ENCODE peak calls at places on chromosome 17, in seven cellular contexts. X is astrocyte, P is prostate gland, G is left lung, R is MM.1S, U is sigmoid colon, B is neural progenitor cell. T is an unnamed sample.

GRCh38 chr17:48048321-48049140 is at the start of gene NFE2L1:
- DNase-seq in X (peak; percentile 84), P (peak; percentile 74), G (peak; percentile 95), R (peak; percentile 82), U (peak; percentile 97), B (no peak), T (peak; percentile 97)

GRCh38 chr17:72392056-72393010 is 271.5 kb downstream of the SOX9 start:
- DNase-seq in X (peak; percentile 75), P (no peak), G (no peak), R (peak; percentile 24), U (no peak), B (no peak), T (no peak)

GRCh38 chr17:50916026-50916707 is 50.0 kb upstream of the TOB1 start:
- DNase-seq in X (no peak), P (no peak), G (no peak), R (no peak), U (no peak), B (no peak), T (peak; percentile 11)

GRCh38 chr17:9647014-9647413 is 1.7 kb downstream of the USP43 start:
- DNase-seq in X (no peak), P (peak; percentile 31), G (no peak), R (no peak), U (no peak), B (peak; percentile 54), T (no peak)

GRCh38 chr17:83062011-83062817 is 17.2 kb upstream of the METRNL start:
- DNase-seq in X (no peak), P (no peak), G (peak; percentile 55), R (no peak), U (peak; percentile 57), B (no peak), T (peak; percentile 45)

GRCh38 chr17:81727324-81728031 is 15.4 kb downstream of the SLC25A10 start:
- DNase-seq in X (no peak), P (peak; percentile 79), G (no peak), R (no peak), U (no peak), B (no peak), T (peak; percentile 84)

GRCh38 chr17:45705123-45706009 is 78.8 kb upstream of the CRHR1 start:
- DNase-seq in X (peak; percentile 43), P (peak; percentile 5), G (no peak), R (no peak), U (no peak), B (no peak), T (no peak)

GRCh38 chr17:72370819-72371218 is 250.0 kb downstream of the SOX9 start:
- DNase-seq in X (peak; percentile 74), P (no peak), G (no peak), R (no peak), U (no peak), B (no peak), T (no peak)

GRCh38 chr17:2637422-2637821 is 44.0 kb downstream of the PAFAH1B1 start:
- DNase-seq in X (no peak), P (no peak), G (no peak), R (no peak), U (no peak), B (no peak), T (no peak)

GRCh38 chr17:82161216-82161615 is 51.4 kb downstream of the CCDC57 start:
- DNase-seq in X (no peak), P (no peak), G (no peak), R (no peak), U (no peak), B (no peak), T (no peak)

GRCh38 chr17:83064021-83064731 is 15.2 kb upstream of the METRNL start:
- DNase-seq in X (no peak), P (no peak), G (no peak), R (no peak), U (peak; percentile 58), B (no peak), T (peak; percentile 49)

GRCh38 chr17:38464723-38465419 is 36.6 kb downstream of the ARHGAP23 start:
- DNase-seq in X (peak; percentile 91), P (peak; percentile 70), G (peak; percentile 85), R (no peak), U (peak; percentile 97), B (peak; percentile 55), T (peak; percentile 55)

GRCh38 chr17:82917656-82918345 is 78.0 kb upstream of the ZNF750 start:
- DNase-seq in X (no peak), P (no peak), G (peak; percentile 69), R (no peak), U (no peak), B (peak; percentile 30), T (no peak)

GRCh38 chr17:17126131-17127110 is 79.7 kb downstream of the PLD6 start:
- DNase-seq in X (no peak), P (no peak), G (peak; percentile 56), R (no peak), U (no peak), B (no peak), T (no peak)

GRCh38 chr17:19022747-19023146 is 18.2 kb upstream of the FAM83G start:
- DNase-seq in X (no peak), P (no peak), G (peak; percentile 59), R (no peak), U (no peak), B (no peak), T (no peak)

GRCh38 chr17:32586666-32587065 is 99.9 kb downstream of the CDK5R1 start:
- DNase-seq in X (no peak), P (no peak), G (no peak), R (no peak), U (no peak), B (no peak), T (no peak)

GRCh38 chr17:79842656-79843474 is 3.6 kb upstream of the CBX4 start:
- DNase-seq in X (no peak), P (no peak), G (no peak), R (no peak), U (no peak), B (peak; percentile 63), T (no peak)

GRCh38 chr17:4599505-4600281 is 15.4 kb downstream of the SMTNL2 start:
- DNase-seq in X (no peak), P (no peak), G (peak; percentile 78), R (no peak), U (peak; percentile 75), B (peak; percentile 70), T (no peak)

GRCh38 chr17:40060887-40061480 is 1.8 kb upstream of the THRA start:
- DNase-seq in X (no peak), P (no peak), G (no peak), R (no peak), U (no peak), B (no peak), T (no peak)

GRCh38 chr17:37488009-37488604 is 1.6 kb upstream of the DUSP14 start:
- DNase-seq in X (peak; percentile 98), P (peak; percentile 44), G (no peak), R (peak; percentile 31), U (no peak), B (peak; percentile 45), T (no peak)

GRCh38 chr17:82060001-82060380 is 5.6 kb downstream of the DUS1L start:
- DNase-seq in X (no peak), P (no peak), G (peak; percentile 63), R (no peak), U (no peak), B (no peak), T (peak; percentile 37)

GRCh38 chr17:71396711-71397110 is 724.1 kb upstream of the SOX9 start:
- DNase-seq in X (no peak), P (no peak), G (no peak), R (no peak), U (no peak), B (no peak), T (no peak)

DNA sequence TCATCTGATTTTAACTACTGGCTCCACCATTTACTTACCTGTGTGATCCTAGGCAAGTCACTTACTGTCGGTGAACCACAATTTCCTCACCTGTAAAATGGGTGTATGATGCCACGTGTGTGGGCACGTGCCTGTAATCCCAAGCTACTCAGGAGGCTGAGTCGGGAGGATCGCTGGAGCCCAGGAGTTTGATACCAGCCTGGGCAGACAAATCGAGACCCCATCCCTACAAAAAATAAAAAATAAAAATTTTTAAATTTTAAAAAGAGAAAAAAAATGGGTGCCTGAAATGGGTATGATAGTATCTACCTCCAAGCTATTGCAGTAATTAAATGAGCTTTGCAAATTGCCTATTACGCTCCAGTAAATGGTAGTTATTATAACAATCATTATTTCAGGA is 225.3 kb downstream of the CCDC182 start:
- DNase-seq in X (no peak), P (no peak), G (no peak), R (no peak), U (no peak), B (no peak), T (no peak)
- H3K4me1 ChIP-seq in X (peaks cover 30% of the 10 kb centered on the region), P (no peaks in the 10 kb centered on the region), G (no peaks in the 10 kb centered on the region), R (no peaks in the 10 kb centered on the region), U (no peaks in the 10 kb centered on the region), B (peaks cover 47% of the 10 kb centered on the region), T (no peaks in the 10 kb centered on the region)

GRCh38 chr17:57622886-57623433 is 122.1 kb downstream of the CCDC182 start:
- DNase-seq in X (peak; percentile 81), P (no peak), G (no peak), R (no peak), U (no peak), B (no peak), T (no peak)
- H3K4me1 ChIP-seq in X (peaks cover 30% of the 10 kb centered on the region), P (no peaks in the 10 kb centered on the region), G (peaks cover 23% of the 10 kb centered on the region), R (no peaks in the 10 kb centered on the region), U (peaks cover 4% of the 10 kb centered on the region), B (peaks cover 5% of the 10 kb centered on the region), T (no peaks in the 10 kb centered on the region)

DNA sequence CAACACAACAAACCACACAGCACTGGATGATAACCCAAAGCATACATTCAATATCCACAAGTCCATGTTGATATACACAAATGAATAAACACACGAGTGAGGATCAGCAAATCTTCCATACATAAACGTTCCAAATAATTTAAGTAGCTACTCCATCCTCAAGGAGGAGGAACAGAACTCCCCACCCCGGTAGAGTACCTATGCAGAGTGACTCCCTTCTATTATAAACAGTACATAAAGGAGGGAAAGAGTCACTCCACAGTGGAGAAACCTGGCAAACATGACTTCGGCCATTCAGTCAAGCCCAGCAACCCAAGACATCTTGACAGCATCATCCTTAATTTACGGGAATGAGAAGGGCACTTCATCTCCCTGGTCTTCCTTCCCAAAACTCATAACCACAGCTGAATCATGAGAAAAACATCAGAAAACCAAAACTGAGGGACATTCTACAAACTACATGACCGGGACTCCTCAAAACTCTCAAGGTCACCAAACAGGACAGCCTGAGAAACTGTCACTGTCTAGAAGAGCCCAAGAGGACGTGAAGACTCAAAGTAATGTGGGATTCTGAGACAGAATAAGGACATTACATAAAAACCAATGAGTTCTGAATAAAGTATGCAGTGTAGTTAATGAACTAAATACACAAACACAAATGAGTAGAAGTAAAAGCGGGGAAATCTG is 5.6 kb downstream of the USP22 start:
- DNase-seq in X (no peak), P (no peak), G (no peak), R (no peak), U (no peak), B (no peak), T (no peak)
- H3K4me1 ChIP-seq in X (peaks cover 60% of the 10 kb centered on the region), P (peaks cover 13% of the 10 kb centered on the region), G (peaks cover 89% of the 10 kb centered on the region), R (peaks cover 50% of the 10 kb centered on the region), U (peaks cover 90% of the 10 kb centered on the region), B (peaks cover 16% of the 10 kb centered on the region), T (no peaks in the 10 kb centered on the region)

GRCh38 chr17:43839670-43840101 is 6.7 kb upstream of the MPP3 start:
- DNase-seq in X (no peak), P (peak; percentile 33), G (no peak), R (no peak), U (no peak), B (no peak), T (peak; percentile 77)
- H3K4me1 ChIP-seq in X (no peaks in the 10 kb centered on the region), P (no peaks in the 10 kb centered on the region), G (peaks cover 8% of the 10 kb centered on the region), R (no peaks in the 10 kb centered on the region), U (no peaks in the 10 kb centered on the region), B (no peaks in the 10 kb centered on the region), T (no peaks in the 10 kb centered on the region)

DNA sequence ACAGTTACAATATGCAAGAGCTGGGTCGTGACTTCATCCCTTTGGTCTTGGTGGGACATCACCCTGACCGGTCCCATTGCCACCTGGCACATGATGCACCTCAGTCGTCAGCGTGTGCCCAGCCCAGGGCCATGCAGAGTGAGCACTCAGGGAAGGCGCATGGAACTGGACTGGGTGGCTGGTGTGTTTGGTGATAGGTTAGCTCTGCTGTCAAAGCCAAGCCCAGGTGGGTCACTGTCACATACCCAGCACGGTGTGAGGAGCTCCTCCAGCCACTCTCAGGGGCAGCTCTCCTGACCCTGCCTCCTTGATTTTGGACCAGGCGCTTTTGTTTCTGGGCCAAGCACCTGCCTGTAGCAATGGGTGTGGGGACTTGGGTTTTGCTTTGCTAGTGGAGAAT is 180.9 kb downstream of the RAB11FIP4 start:
- DNase-seq in X (no peak), P (no peak), G (no peak), R (no peak), U (no peak), B (no peak), T (no peak)
- H3K4me1 ChIP-seq in X (peaks cover 38% of the 10 kb centered on the region), P (peaks cover under 1% of the 10 kb centered on the region), G (peaks cover 25% of the 10 kb centered on the region), R (no peaks in the 10 kb centered on the region), U (peaks cover 78% of the 10 kb centered on the region), B (no peaks in the 10 kb centered on the region), T (no peaks in the 10 kb centered on the region)